ENCODE peak calls at places on chromosomes 11 and 22, in eight cellular contexts. One of them, this sample, is unnamed. For H3K4me1 and H3K9me3, the result is how much of the 10 kb centered on the place peaks cover.

GRCh38 chr11:82507288-82507687 is 226.4 kb downstream of the FAM181B start:
- DNase-seq in neuronal stem cell: no peak
- DNase-seq in MM.1S: no peak
- DNase-seq in DND-41: no peak
- DNase-seq in neural progenitor cell: no peak
- DNase-seq in fibroblast of lung: no peak
- DNase-seq in H9: no peak
- DNase-seq in IMR-90: no peak
- DNase-seq in this sample: no peak

GRCh38 chr11:28708075-28708474 is 599.9 kb downstream of the METTL15 start:
- DNase-seq in neuronal stem cell: no peak
- DNase-seq in MM.1S: no peak
- DNase-seq in DND-41: no peak
- DNase-seq in neural progenitor cell: no peak
- DNase-seq in fibroblast of lung: no peak
- DNase-seq in H9: no peak
- DNase-seq in IMR-90: no peak
- DNase-seq in this sample: no peak

GRCh38 chr11:67437082-67437821 is at the start of gene PTPRCAP:
- DNase-seq in neuronal stem cell: no peak
- DNase-seq in MM.1S: no peak
- DNase-seq in DND-41: peak
- DNase-seq in neural progenitor cell: no peak
- DNase-seq in fibroblast of lung: no peak
- DNase-seq in H9: no peak
- DNase-seq in IMR-90: no peak
- DNase-seq in this sample: no peak

GRCh38 chr11:15073361-15074205 is at the start of gene CALCB:
- DNase-seq in neuronal stem cell: peak
- DNase-seq in MM.1S: no peak
- DNase-seq in DND-41: no peak
- DNase-seq in neural progenitor cell: peak
- DNase-seq in fibroblast of lung: peak
- DNase-seq in H9: peak
- DNase-seq in IMR-90: peak
- DNase-seq in this sample: no peak

GRCh38 chr11:73651661-73652045 is 5.3 kb downstream of the PLEKHB1 start:
- DNase-seq in neuronal stem cell: no peak
- DNase-seq in MM.1S: no peak
- DNase-seq in DND-41: no peak
- DNase-seq in neural progenitor cell: no peak
- DNase-seq in fibroblast of lung: no peak
- DNase-seq in H9: no peak
- DNase-seq in IMR-90: no peak
- DNase-seq in this sample: no peak

GRCh38 chr11:33444835-33445594 is 187.8 kb downstream of the HIPK3 start:
- DNase-seq in neuronal stem cell: no peak
- DNase-seq in MM.1S: no peak
- DNase-seq in DND-41: no peak
- DNase-seq in neural progenitor cell: no peak
- DNase-seq in fibroblast of lung: peak
- DNase-seq in H9: no peak
- DNase-seq in IMR-90: peak
- DNase-seq in this sample: no peak

GRCh38 chr11:68889948-68890446 is 13.6 kb downstream of the MRPL21 start:
- DNase-seq in neuronal stem cell: no peak
- DNase-seq in MM.1S: no peak
- DNase-seq in DND-41: peak
- DNase-seq in neural progenitor cell: peak
- DNase-seq in fibroblast of lung: peak
- DNase-seq in H9: peak
- DNase-seq in IMR-90: peak
- DNase-seq in this sample: peak

GRCh38 chr11:1483445-1483961 is 3.1 kb downstream of the MOB2 start:
- DNase-seq in neuronal stem cell: no peak
- DNase-seq in MM.1S: no peak
- DNase-seq in DND-41: no peak
- DNase-seq in neural progenitor cell: no peak
- DNase-seq in fibroblast of lung: no peak
- DNase-seq in H9: no peak
- DNase-seq in IMR-90: no peak
- DNase-seq in this sample: no peak

GRCh38 chr11:113730887-113731726 is 25.0 kb upstream of the TMPRSS5 start:
- DNase-seq in neuronal stem cell: peak
- DNase-seq in MM.1S: no peak
- DNase-seq in DND-41: no peak
- DNase-seq in neural progenitor cell: peak
- DNase-seq in fibroblast of lung: peak
- DNase-seq in H9: peak
- DNase-seq in IMR-90: peak
- DNase-seq in this sample: peak

GRCh38 chr11:65482306-65482850 is 16.5 kb upstream of the MALAT1 start:
- DNase-seq in neuronal stem cell: no peak
- DNase-seq in MM.1S: no peak
- DNase-seq in DND-41: no peak
- DNase-seq in neural progenitor cell: no peak
- DNase-seq in fibroblast of lung: peak
- DNase-seq in H9: no peak
- DNase-seq in IMR-90: no peak
- DNase-seq in this sample: no peak

GRCh38 chr11:127106142-127106541 is 105.6 kb upstream of the KIRREL3 start:
- DNase-seq in neuronal stem cell: peak
- DNase-seq in MM.1S: no peak
- DNase-seq in DND-41: no peak
- DNase-seq in neural progenitor cell: peak
- DNase-seq in fibroblast of lung: no peak
- DNase-seq in H9: no peak
- DNase-seq in IMR-90: peak
- DNase-seq in this sample: no peak

GRCh38 chr11:117073539-117073938 is 24.7 kb downstream of the SIK3 start:
- DNase-seq in neuronal stem cell: no peak
- DNase-seq in MM.1S: no peak
- DNase-seq in DND-41: no peak
- DNase-seq in neural progenitor cell: no peak
- DNase-seq in fibroblast of lung: no peak
- DNase-seq in H9: no peak
- DNase-seq in IMR-90: no peak
- DNase-seq in this sample: no peak
- H3K4me1 ChIP-seq in neuronal stem cell: under half
- H3K4me1 ChIP-seq in MM.1S: under half
- H3K4me1 ChIP-seq in DND-41: under half
- H3K4me1 ChIP-seq in neural progenitor cell: under half
- H3K4me1 ChIP-seq in fibroblast of lung: under half
- H3K4me1 ChIP-seq in H9: under half
- H3K4me1 ChIP-seq in IMR-90: under half
- H3K4me1 ChIP-seq in this sample: under half

GRCh38 chr11:55914482-55914881 is at the start of gene OR5W2:
- DNase-seq in neuronal stem cell: no peak
- DNase-seq in MM.1S: no peak
- DNase-seq in DND-41: no peak
- DNase-seq in neural progenitor cell: no peak
- DNase-seq in fibroblast of lung: no peak
- DNase-seq in H9: no peak
- DNase-seq in IMR-90: no peak
- DNase-seq in this sample: no peak
- H3K9me3 ChIP-seq in neuronal stem cell: under half
- H3K9me3 ChIP-seq in MM.1S: under half
- H3K9me3 ChIP-seq in DND-41: under half
- H3K9me3 ChIP-seq in neural progenitor cell: under half
- H3K9me3 ChIP-seq in fibroblast of lung: under half
- H3K9me3 ChIP-seq in H9: half or more
- H3K9me3 ChIP-seq in IMR-90: under half
- H3K9me3 ChIP-seq in this sample: under half

GRCh38 chr22:46111645-46112306 is 38.5 kb upstream of the PPARA start:
- DNase-seq in neuronal stem cell: no peak
- DNase-seq in MM.1S: no peak
- DNase-seq in DND-41: no peak
- DNase-seq in neural progenitor cell: peak
- DNase-seq in fibroblast of lung: no peak
- DNase-seq in H9: peak
- DNase-seq in IMR-90: no peak
- DNase-seq in this sample: no peak
- H3K9ac ChIP-seq in neuronal stem cell: no peak
- H3K9ac ChIP-seq in MM.1S: no peak
- H3K9ac ChIP-seq in DND-41: no peak
- H3K9ac ChIP-seq in neural progenitor cell: no peak
- H3K9ac ChIP-seq in fibroblast of lung: no peak
- H3K9ac ChIP-seq in H9: no peak
- H3K9ac ChIP-seq in IMR-90: no peak
- H3K9ac ChIP-seq in this sample: peak

GRCh38 chr22:36435516-36436415 is 45.7 kb downstream of the TXN2 start:
- DNase-seq in neuronal stem cell: no peak
- DNase-seq in MM.1S: peak
- DNase-seq in DND-41: peak
- DNase-seq in neural progenitor cell: peak
- DNase-seq in fibroblast of lung: no peak
- DNase-seq in H9: peak
- DNase-seq in IMR-90: no peak
- DNase-seq in this sample: no peak

GRCh38 chr22:36443198-36443770 is 38.2 kb downstream of the TXN2 start:
- DNase-seq in neuronal stem cell: no peak
- DNase-seq in MM.1S: no peak
- DNase-seq in DND-41: peak
- DNase-seq in neural progenitor cell: no peak
- DNase-seq in fibroblast of lung: peak
- DNase-seq in H9: no peak
- DNase-seq in IMR-90: no peak
- DNase-seq in this sample: no peak

GRCh38 chr22:36440429-36441002 is 40.9 kb downstream of the TXN2 start:
- DNase-seq in neuronal stem cell: no peak
- DNase-seq in MM.1S: no peak
- DNase-seq in DND-41: no peak
- DNase-seq in neural progenitor cell: no peak
- DNase-seq in fibroblast of lung: no peak
- DNase-seq in H9: no peak
- DNase-seq in IMR-90: no peak
- DNase-seq in this sample: no peak

GRCh38 chr22:36442506-36443197 is 38.8 kb downstream of the TXN2 start:
- DNase-seq in neuronal stem cell: no peak
- DNase-seq in MM.1S: no peak
- DNase-seq in DND-41: no peak
- DNase-seq in neural progenitor cell: no peak
- DNase-seq in fibroblast of lung: no peak
- DNase-seq in H9: no peak
- DNase-seq in IMR-90: no peak
- DNase-seq in this sample: no peak

DNA sequence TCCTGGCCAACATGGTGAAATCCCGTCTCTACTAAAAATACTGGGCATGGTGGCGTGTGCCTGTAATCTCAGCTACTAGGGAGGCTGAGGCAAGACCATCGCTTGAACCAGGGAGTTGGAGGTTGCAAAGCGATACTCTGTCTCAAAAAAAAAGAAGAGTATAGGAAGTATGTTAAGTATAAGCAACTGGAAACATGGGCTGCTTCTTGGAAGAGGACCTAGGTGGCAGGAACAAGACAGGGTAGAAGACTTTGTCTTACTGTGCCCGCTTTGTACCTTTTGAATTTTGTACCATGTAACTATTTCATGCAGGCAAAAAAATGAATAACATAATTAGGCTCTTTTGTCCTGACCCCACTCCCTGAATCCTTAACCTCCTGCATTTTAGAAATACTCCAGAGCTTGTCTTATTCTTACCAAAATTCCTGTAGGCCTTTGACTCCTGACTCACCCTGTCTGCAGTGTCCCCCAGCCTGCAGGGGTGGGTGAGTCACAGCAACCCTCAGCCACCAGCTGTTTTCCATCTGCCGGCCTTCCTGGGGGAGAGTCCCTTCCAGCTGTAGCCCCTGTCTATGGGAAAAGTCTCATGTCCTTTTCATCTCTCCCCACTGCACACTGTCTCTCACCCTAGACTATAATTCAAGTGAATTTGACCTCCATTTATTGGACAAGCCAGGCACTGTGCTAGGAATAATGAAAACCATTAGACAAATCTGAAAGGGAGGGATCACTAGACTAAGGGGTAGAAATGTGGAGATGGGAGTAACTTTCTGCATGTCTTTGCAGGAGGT is 41.8 kb downstream of the TXN2 start:
- DNase-seq in neuronal stem cell: no peak
- DNase-seq in MM.1S: no peak
- DNase-seq in DND-41: no peak
- DNase-seq in neural progenitor cell: no peak
- DNase-seq in fibroblast of lung: peak
- DNase-seq in H9: no peak
- DNase-seq in IMR-90: peak
- DNase-seq in this sample: no peak
- H3K4me1 ChIP-seq in neuronal stem cell: under half
- H3K4me1 ChIP-seq in MM.1S: under half
- H3K4me1 ChIP-seq in DND-41: under half
- H3K4me1 ChIP-seq in neural progenitor cell: under half
- H3K4me1 ChIP-seq in fibroblast of lung: under half
- H3K4me1 ChIP-seq in H9: under half
- H3K4me1 ChIP-seq in IMR-90: under half
- H3K4me1 ChIP-seq in this sample: under half